ENCODE peak calls at places on chromosomes 6 and 20, in nine cellular contexts. H is A549, I is sigmoid colon, O is H1, V is SK-N-SH, F is suprapubic skin, T is transverse colon, L is K562, S is HepG2. G is an unnamed sample.

GRCh38 chr6:22102671-22103070 is 194.2 kb downstream of the PRL start:
- DNase-seq in L (no peak), H (no peak), S (no peak), T (no peak), F (no peak), V (no peak), O (no peak), I (no peak), G (no peak)

GRCh38 chr20:15759546-15760216 is 813.6 kb downstream of the KIF16B start:
- DNase-seq in V (peak; percentile 2), H (peak; percentile 4), I (no peak), S (no peak), O (no peak), F (no peak), L (no peak), T (no peak), G (no peak)

GRCh38 chr6:148497256-148497655 is 154.6 kb downstream of the SASH1 start:
- DNase-seq in H (no peak), S (no peak), I (no peak), O (no peak), T (no peak), V (no peak), L (no peak), F (no peak), G (no peak)

GRCh38 chr20:63772781-63773520 is 33.4 kb downstream of the SLC2A4RG start:
- DNase-seq in S (no peak), L (no peak), V (no peak), T (no peak), I (no peak), F (no peak), H (no peak), O (no peak), G (no peak)

GRCh38 chr20:54190200-54190599 is 16.4 kb upstream of the CYP24A1 start:
- DNase-seq in O (no peak), L (no peak), H (no peak), T (no peak), V (no peak), F (no peak), S (no peak), I (no peak), G (no peak)

GRCh38 chr20:63898882-63899558 is 4.1 kb downstream of the DNAJC5 start:
- DNase-seq in V (no peak), S (no peak), T (no peak), F (no peak), I (no peak), L (peak; percentile 45), O (no peak), H (no peak), G (no peak)

GRCh38 chr6:51614725-51615124 is 472.7 kb downstream of the PKHD1 start:
- DNase-seq in I (no peak), V (no peak), O (no peak), T (no peak), H (no peak), L (no peak), S (no peak), F (no peak), G (no peak)

GRCh38 chr20:53751394-53752368 is 158.0 kb upstream of the ZNF217 start:
- DNase-seq in H (peak; percentile 62), S (no peak), T (peak; percentile 26), L (peak; percentile 34), O (no peak), I (no peak), F (peak; percentile 38), V (no peak), G (no peak)

GRCh38 chr6:8064638-8065518 is 689 bp upstream of the BLOC1S5 start:
- DNase-seq in I (no peak), F (no peak), T (no peak), H (no peak), O (no peak), S (peak; percentile 35), L (peak; percentile 28), V (no peak), G (no peak)

GRCh38 chr6:79713701-79714322 is 82.7 kb downstream of the SH3BGRL2 start:
- DNase-seq in F (no peak), L (peak; percentile 75), I (no peak), H (peak; percentile 46), V (peak; percentile 53), S (peak; percentile 54), O (no peak), T (peak; percentile 49), G (no peak)

GRCh38 chr6:90368601-90369000 is 72.0 kb upstream of the BACH2 start:
- DNase-seq in O (no peak), I (no peak), V (no peak), F (no peak), L (no peak), S (no peak), T (no peak), H (no peak), G (no peak)

GRCh38 chr6:6365242-6365641 is 44.8 kb upstream of the F13A1 start:
- DNase-seq in F (no peak), O (no peak), T (no peak), H (no peak), L (no peak), V (no peak), I (no peak), S (no peak), G (no peak)

GRCh38 chr20:41316009-41316408 is 1.5 kb downstream of the ZHX3 start:
- DNase-seq in I (no peak), O (no peak), H (no peak), V (no peak), F (no peak), L (no peak), S (peak; percentile 46), T (no peak), G (no peak)

GRCh38 chr6:116969211-116969863 is 92.3 kb downstream of the RFX6 start:
- DNase-seq in T (peak; percentile 14), H (peak; percentile 59), L (peak; percentile 64), I (no peak), F (no peak), V (peak; percentile 37), O (no peak), S (peak; percentile 64), G (no peak)

GRCh38 chr6:157685596-157686280 is 137.3 kb upstream of the SNX9 start:
- DNase-seq in V (no peak), F (no peak), S (no peak), H (no peak), O (no peak), T (no peak), I (no peak), L (no peak), G (no peak)

GRCh38 chr6:157690441-157691210 is 132.4 kb upstream of the SNX9 start:
- DNase-seq in S (no peak), H (no peak), V (no peak), L (no peak), T (no peak), I (peak; percentile 15), F (no peak), O (no peak), G (no peak)

GRCh38 chr6:157689875-157690274 is 133.2 kb upstream of the SNX9 start:
- DNase-seq in V (no peak), O (no peak), I (peak; percentile 48), S (no peak), F (no peak), H (no peak), L (no peak), T (no peak), G (no peak)

GRCh38 chr6:157688960-157689599 is 134.0 kb upstream of the SNX9 start:
- DNase-seq in V (no peak), L (peak; percentile 49), F (no peak), O (no peak), S (no peak), I (peak; percentile 42), T (peak; percentile 70), H (peak; percentile 18), G (no peak)

GRCh38 chr6:157688275-157688959 is 134.6 kb upstream of the SNX9 start:
- DNase-seq in T (no peak), O (no peak), V (no peak), F (no peak), S (no peak), L (no peak), I (peak; percentile 27), H (no peak), G (no peak)
- H3K27ac ChIP-seq in T (no peak overlapping the region), O (no peak overlapping the region), V (no peak overlapping the region), F (no peak overlapping the region), S (no peak overlapping the region), L (no peak overlapping the region), I (no peak overlapping the region), H (no peak overlapping the region), G (no peak overlapping the region)

DNA sequence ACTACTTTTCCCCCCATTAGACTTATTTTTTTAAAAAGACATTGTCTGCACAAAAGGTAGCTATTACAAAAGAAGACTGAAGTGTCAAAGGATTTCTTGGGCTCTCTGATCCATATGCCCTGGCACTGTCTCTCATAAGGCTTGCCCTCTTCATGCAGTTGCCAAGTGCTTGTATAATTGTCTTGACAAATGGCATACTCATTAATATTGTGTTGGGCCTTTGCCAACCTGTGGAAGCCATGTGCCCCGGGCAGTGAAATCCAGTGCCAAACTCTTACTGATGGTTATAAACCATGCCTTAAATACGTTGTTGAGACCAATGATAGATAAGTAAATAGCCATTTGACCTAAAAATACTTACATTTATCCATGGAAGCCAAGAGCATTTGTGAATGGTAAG is 98.1 kb downstream of the FARS2 start:
- DNase-seq in F (no peak), T (no peak), O (no peak), L (no peak), I (no peak), S (no peak), V (peak; percentile 42), H (no peak), G (no peak)
- TF ChIP-seq EP300 in F (no peak), T (no peak), O (no peak), L (no peak), I (no peak), S (no peak), V (peak; percentile 35), H (no peak), G (no peak)

GRCh38 chr6:4942673-4943009 is 61.2 kb downstream of the RPP40 start:
- DNase-seq in F (no peak), T (no peak), I (no peak), S (no peak), O (no peak), H (no peak), L (no peak), V (no peak), G (no peak)
- H3K27ac ChIP-seq in F (no peak overlapping the region), T (no peak overlapping the region), I (peak overlapping the region; percentile 0), S (peak overlapping the region; percentile 17), O (no peak overlapping the region), H (peak overlapping the region; percentile 78), L (no peak overlapping the region), V (peak overlapping the region; percentile 60), G (no peak overlapping the region)

DNA sequence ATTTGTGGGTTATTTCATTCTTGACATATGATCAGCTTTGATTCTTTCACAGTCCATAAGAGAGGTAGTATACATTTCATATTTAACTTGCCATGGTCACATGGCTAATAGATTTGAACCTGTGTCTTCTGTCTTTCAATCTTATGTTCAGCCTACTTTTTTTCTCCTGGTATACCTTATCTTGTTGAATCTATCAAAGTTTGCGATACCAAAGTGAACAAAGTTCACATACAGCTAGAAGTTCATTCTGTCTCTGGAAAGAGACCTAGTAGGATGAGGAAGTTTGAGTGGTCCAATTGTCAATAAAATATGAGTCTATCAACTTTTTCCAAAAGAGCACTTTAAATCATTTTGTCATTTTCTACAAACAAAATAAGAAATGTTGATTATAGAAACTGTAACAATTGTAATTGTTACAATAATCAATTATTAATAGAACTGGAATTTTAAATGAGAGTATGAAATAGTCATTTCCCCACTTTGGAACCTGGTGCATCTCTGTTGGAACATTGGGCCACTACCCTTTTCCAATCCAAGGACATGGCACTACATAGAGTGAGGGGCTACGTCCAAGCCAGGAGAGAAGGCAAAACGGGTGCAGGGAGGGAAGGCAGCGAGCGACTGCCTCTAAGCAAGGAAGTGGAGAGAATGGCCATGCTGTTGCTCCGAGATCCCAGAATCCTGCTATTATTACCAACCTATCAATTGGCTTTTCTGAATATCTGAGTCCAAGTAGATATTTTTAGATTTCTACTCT is 194.2 kb upstream of the FOXQ1 start:
- DNase-seq in S (peak; percentile 70), V (no peak), L (no peak), I (no peak), H (no peak), O (no peak), F (no peak), T (no peak), G (no peak)
- TF ChIP-seq EP300 in S (no peak), V (no peak), L (no peak), I (no peak), H (no peak), O (no peak), F (no peak), T (no peak), G (no peak)